ENCODE peak calls at places on chromosomes 5 and 9, in six cellular contexts. Q is neuronal stem cell, R is H9, Y is IMR-90, E is mesendoderm, F is H1. T is an unnamed sample.

GRCh38 chr9:107703651-107704050 is 214.1 kb upstream of the KLF4 start:
- DNase-seq in F (no peak), R (no peak), Q (no peak), Y (no peak), E (no peak), T (no peak)

GRCh38 chr5:10387690-10388089 is 34.2 kb downstream of the MARCHF6 start:
- DNase-seq in F (no peak), E (no peak), Y (peak; percentile 91), R (no peak), Q (no peak), T (no peak)

GRCh38 chr5:14421851-14422250 is 159.7 kb upstream of the OTULINL start:
- DNase-seq in F (no peak), Y (no peak), Q (no peak), R (no peak), E (no peak), T (no peak)

GRCh38 chr9:123300554-123300953 is 32.2 kb upstream of the STRBP start:
- DNase-seq in E (no peak), R (no peak), Y (no peak), Q (no peak), F (no peak), T (no peak)

GRCh38 chr5:43514816-43515677 is at the start of gene C5orf34:
- DNase-seq in F (peak; percentile 81), Q (peak; percentile 94), E (peak; percentile 98), Y (peak; percentile 94), R (peak; percentile 97), T (peak; percentile 98)

GRCh38 chr9:33431420-33431819 is 16.0 kb downstream of the AQP3 start:
- DNase-seq in E (no peak), F (no peak), R (no peak), Y (no peak), Q (no peak), T (peak; percentile 44)

GRCh38 chr9:72453797-72454196 is 67.6 kb upstream of the TMC1 start:
- DNase-seq in Y (no peak), Q (no peak), E (no peak), R (no peak), F (no peak), T (no peak)

GRCh38 chr5:88734191-88734640 is 148.8 kb downstream of the MEF2C start:
- DNase-seq in Y (no peak), Q (no peak), F (no peak), R (no peak), E (no peak), T (no peak)

GRCh38 chr5:139747583-139748504 is 47.8 kb upstream of the PSD2 start:
- DNase-seq in Y (peak; percentile 81), E (peak; percentile 65), R (peak; percentile 60), F (no peak), Q (no peak), T (peak; percentile 18)

GRCh38 chr9:127538849-127539258 is 73.2 kb upstream of the STXBP1 start:
- DNase-seq in R (no peak), Y (peak; percentile 76), Q (no peak), E (no peak), F (no peak), T (no peak)

GRCh38 chr5:134502259-134502658 is 23.2 kb upstream of the JADE2 start:
- DNase-seq in Q (no peak), Y (no peak), F (no peak), E (no peak), R (no peak), T (no peak)

GRCh38 chr5:54217826-54218503 is 92.4 kb downstream of the ARL15 start:
- DNase-seq in E (peak; percentile 82), Y (peak; percentile 82), R (no peak), Q (peak; percentile 72), F (no peak), T (peak; percentile 27)

GRCh38 chr9:77750981-77751340 is 102.8 kb upstream of the GNA14 start:
- DNase-seq in Q (no peak), R (no peak), F (no peak), Y (no peak), E (no peak), T (no peak)

GRCh38 chr9:21810388-21810787 is 8.0 kb downstream of the MTAP start:
- DNase-seq in Q (no peak), F (no peak), Y (peak; percentile 49), E (no peak), R (no peak), T (no peak)

GRCh38 chr5:136036991-136037705 is 8.4 kb downstream of the TGFBI start:
- DNase-seq in E (no peak), Y (peak; percentile 53), R (no peak), Q (no peak), F (no peak), T (no peak)

GRCh38 chr9:71681104-71681707 is 87.1 kb downstream of the CEMIP2 start:
- DNase-seq in F (no peak), Y (peak; percentile 44), E (no peak), Q (no peak), R (no peak), T (no peak)

GRCh38 chr5:89904442-89904841 is 505.1 kb downstream of the CETN3 start:
- DNase-seq in Y (no peak), Q (no peak), R (no peak), F (no peak), E (no peak), T (no peak)

GRCh38 chr5:181223041-181223728 is at the start of gene TRIM41:
- DNase-seq in Y (peak; percentile 98), Q (peak; percentile 96), F (peak; percentile 97), E (peak; percentile 99), R (peak; percentile 99), T (peak; percentile 97)

GRCh38 chr5:53934126-53934856 is 373.9 kb downstream of the NDUFS4 start:
- DNase-seq in F (no peak), Y (peak; percentile 75), R (no peak), Q (no peak), E (no peak), T (no peak)

GRCh38 chr5:118987988-118988945 is at the start of gene DTWD2:
- DNase-seq in Y (peak; percentile 88), R (peak; percentile 97), F (peak; percentile 92), Q (peak; percentile 90), E (peak; percentile 97), T (peak; percentile 93)
- H2BK5ac ChIP-seq in Y (peak within 1 kb of the TSS; percentile 53), R (no peak within 1 kb of the TSS), F (peak within 1 kb of the TSS; percentile 88), Q (peak within 1 kb of the TSS; percentile 96), E (peak within 1 kb of the TSS; percentile 94), T (peak within 1 kb of the TSS; percentile 23)

GRCh38 chr9:104027295-104027694 is 66.8 kb upstream of the SMC2 start:
- DNase-seq in Y (no peak), R (no peak), E (no peak), F (no peak), Q (no peak), T (no peak)
- H2BK5ac ChIP-seq in Y (no peak overlapping the region), R (no peak overlapping the region), E (no peak overlapping the region), F (no peak overlapping the region), Q (no peak overlapping the region), T (no peak overlapping the region)

DNA sequence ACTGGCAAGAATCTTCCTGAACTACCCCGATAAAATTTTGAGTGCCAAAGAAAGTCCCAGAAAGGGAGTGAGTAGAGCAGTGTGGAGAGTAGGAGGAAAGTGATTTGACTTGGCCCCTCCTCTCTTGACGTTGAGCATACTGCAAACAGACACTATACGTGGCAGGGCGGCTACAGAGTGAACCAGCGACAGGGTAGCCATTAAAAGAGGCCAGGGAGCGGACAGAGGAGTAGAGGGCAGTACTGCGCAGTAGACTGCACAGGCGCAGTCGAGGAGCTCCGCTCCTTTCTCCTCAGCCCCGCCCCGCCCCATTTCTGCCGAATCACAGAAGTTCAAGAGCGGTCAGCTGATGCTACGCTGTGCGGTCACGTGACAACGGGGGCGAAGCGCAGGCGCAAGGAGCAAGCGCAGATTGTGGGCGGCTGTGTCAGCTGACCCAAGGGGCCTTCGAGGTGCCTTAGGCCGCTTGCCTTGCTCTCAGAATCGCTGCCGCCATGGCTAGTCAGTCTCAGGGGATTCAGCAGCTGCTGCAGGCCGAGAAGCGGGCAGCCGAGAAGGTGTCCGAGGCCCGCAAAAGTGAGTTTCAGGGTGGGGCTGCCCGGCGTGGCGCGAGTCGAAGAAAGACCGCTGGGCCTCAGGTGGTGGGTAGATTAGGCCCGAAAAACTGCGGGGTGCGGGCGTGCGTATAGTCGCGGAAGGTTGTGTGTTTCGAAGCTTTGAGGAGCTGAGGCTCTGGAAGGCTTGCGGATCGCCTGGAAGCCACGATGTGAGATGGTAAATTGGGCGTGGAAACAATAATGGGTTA is at the start of gene ATP6V1G1:
- DNase-seq in F (peak; percentile 97), R (peak; percentile 99), E (peak; percentile 100), Q (peak; percentile 98), Y (peak; percentile 99), T (peak; percentile 99)
- H2BK5ac ChIP-seq in F (peak within 1 kb of the TSS; percentile 91), R (peak within 1 kb of the TSS; percentile 4), E (peak within 1 kb of the TSS; percentile 43), Q (peak within 1 kb of the TSS; percentile 54), Y (peak within 1 kb of the TSS; percentile 81), T (peak within 1 kb of the TSS; percentile 76)

DNA sequence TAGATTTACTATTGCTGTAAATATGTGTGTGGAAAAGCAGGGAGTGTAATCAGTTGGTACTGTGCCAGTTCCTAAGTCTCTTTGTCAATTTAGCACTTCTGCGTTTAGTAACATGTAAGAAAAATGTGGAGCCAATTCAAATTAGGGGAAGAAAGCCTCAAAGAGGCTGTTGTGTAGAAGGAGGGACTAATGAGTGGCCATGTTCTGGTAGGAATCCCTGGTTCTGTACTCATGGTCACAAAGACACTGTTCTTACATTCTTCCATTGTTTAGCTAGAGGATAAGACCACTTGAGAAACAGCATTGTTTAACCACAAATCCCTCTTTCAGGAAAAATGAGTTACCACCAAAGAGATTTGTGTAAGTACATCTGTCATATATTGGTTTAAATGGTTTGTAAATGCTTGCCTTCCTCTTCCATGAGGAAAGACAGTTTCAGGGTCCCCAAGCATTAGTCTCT is 14.9 kb downstream of the ARHGEF28 start:
- DNase-seq in R (no peak), Y (peak; percentile 33), Q (no peak), F (no peak), E (no peak), T (no peak)
- H2BK5ac ChIP-seq in R (no peak overlapping the region), Y (peak overlapping the region; percentile 63), Q (no peak overlapping the region), F (no peak overlapping the region), E (no peak overlapping the region), T (no peak overlapping the region)

DNA sequence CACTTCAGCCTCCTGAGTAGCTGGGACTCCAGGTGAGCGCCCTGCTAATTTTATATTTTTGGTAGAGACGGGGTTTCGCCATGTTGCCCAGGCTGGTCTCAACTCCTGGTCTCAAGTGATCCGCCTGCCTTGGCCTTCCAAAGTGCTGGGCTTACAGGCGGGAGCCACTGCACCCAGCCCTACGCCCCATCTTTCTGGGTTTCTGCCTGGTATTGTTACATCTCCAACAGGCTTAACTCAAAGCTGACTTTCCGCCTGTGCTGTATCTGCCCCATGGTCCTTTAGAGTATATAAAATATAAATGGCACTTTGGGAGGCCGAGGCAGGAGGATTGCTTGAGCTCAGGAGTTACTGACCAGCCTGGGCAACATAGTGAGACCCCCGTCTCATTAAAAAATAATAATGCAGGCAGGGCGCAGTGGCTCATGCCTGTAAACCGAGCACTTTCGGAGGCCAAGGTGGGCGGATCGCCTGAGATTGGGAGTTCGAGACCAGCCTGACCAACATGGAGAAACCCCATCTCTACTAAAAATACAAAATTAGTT is 36.5 kb upstream of the GLDC start:
- DNase-seq in Q (no peak), E (no peak), F (no peak), Y (no peak), R (no peak), T (no peak)
- H2BK5ac ChIP-seq in Q (no peak overlapping the region), E (peak overlapping the region; percentile 43), F (peak overlapping the region; percentile 99), Y (peak overlapping the region; percentile 96), R (no peak overlapping the region), T (peak overlapping the region; percentile 98)

GRCh38 chr5:113266913-113267227 is 167.9 kb downstream of the TSSK1B start:
- DNase-seq in R (no peak), E (no peak), Y (no peak), F (no peak), Q (no peak), T (peak; percentile 93)
- H2BK5ac ChIP-seq in R (no peak overlapping the region), E (peak overlapping the region; percentile 61), Y (no peak overlapping the region), F (no peak overlapping the region), Q (no peak overlapping the region), T (no peak overlapping the region)